ENCODE peak calls at places on chromosomes 2 and 18, in six cellular contexts. U is K562, B is adrenal gland, F is IMR-90, G is ovary, L is GM12891. W is an unnamed sample.

GRCh38 chr2:64298161-64298560 is 153.9 kb upstream of the PELI1 start:
- DNase-seq in U (no peak), B (no peak), F (no peak), G (no peak), L (no peak), W (no peak)

GRCh38 chr2:42755161-42755900 is 8.6 kb downstream of the OXER1 start:
- DNase-seq in U (no peak), B (no peak), F (no peak), G (no peak), L (no peak), W (no peak)

GRCh38 chr18:62954341-62954740 is 239.0 kb downstream of the PHLPP1 start:
- DNase-seq in U (no peak), B (no peak), F (peak; percentile 52), G (no peak), L (no peak), W (no peak)

GRCh38 chr2:159243521-159243920 is 43.0 kb downstream of the WDSUB1 start:
- DNase-seq in U (no peak), B (no peak), F (no peak), G (no peak), L (no peak), W (no peak)

GRCh38 chr2:7427293-7428060 is 510.3 kb downstream of the RNF144A start:
- DNase-seq in U (peak; percentile 55), B (peak; percentile 24), F (peak; percentile 51), G (no peak), L (no peak), W (peak; percentile 47)

GRCh38 chr18:46096651-46097300 is 1.3 kb downstream of the ATP5F1A start:
- DNase-seq in U (peak; percentile 7), B (no peak), F (no peak), G (no peak), L (no peak), W (peak; percentile 65)

GRCh38 chr2:53202063-53202462 is 565.5 kb upstream of the CHAC2 start:
- DNase-seq in U (no peak), B (no peak), F (peak; percentile 84), G (no peak), L (no peak), W (no peak)

GRCh38 chr18:13285874-13286273 is 67.3 kb downstream of the LDLRAD4 start:
- DNase-seq in U (no peak), B (no peak), F (no peak), G (no peak), L (no peak), W (no peak)

GRCh38 chr2:32456808-32457207 is 100.0 kb downstream of the BIRC6 start:
- DNase-seq in U (no peak), B (no peak), F (no peak), G (no peak), L (no peak), W (no peak)

GRCh38 chr2:145598434-145598833 is 1078.5 kb upstream of the ZEB2 start:
- DNase-seq in U (no peak), B (no peak), F (peak; percentile 89), G (no peak), L (no peak), W (no peak)

GRCh38 chr18:62918361-62918760 is 203.0 kb downstream of the PHLPP1 start:
- DNase-seq in U (no peak), B (no peak), F (no peak), G (no peak), L (no peak), W (no peak)

GRCh38 chr18:69622961-69623360 is 222.3 kb downstream of the DOK6 start:
- DNase-seq in U (no peak), B (no peak), F (no peak), G (no peak), L (no peak), W (no peak)

GRCh38 chr18:40437517-40437916 is 1517.5 kb upstream of the PIK3C3 start:
- DNase-seq in U (no peak), B (no peak), F (no peak), G (no peak), L (no peak), W (no peak)

GRCh38 chr2:192809173-192809572 is 614.4 kb upstream of the TMEFF2 start:
- DNase-seq in U (no peak), B (no peak), F (no peak), G (no peak), L (no peak), W (no peak)
- TF ChIP-seq POLR2A in U (no peak), B (no peak), F (no peak), G (no peak), L (no peak), W (no peak)

GRCh38 chr2:25421289-25421688 is 79.6 kb upstream of the DNMT3A start:
- DNase-seq in U (no peak), B (no peak), F (no peak), G (no peak), L (no peak), W (no peak)

GRCh38 chr2:25420820-25421237 is 79.1 kb upstream of the DNMT3A start:
- DNase-seq in U (no peak), B (no peak), F (no peak), G (no peak), L (no peak), W (no peak)

GRCh38 chr2:25417715-25418369 is 76.1 kb upstream of the DNMT3A start:
- DNase-seq in U (peak; percentile 64), B (no peak), F (no peak), G (no peak), L (no peak), W (peak; percentile 21)

GRCh38 chr2:25418944-25419677 is 77.4 kb upstream of the DNMT3A start:
- DNase-seq in U (no peak), B (no peak), F (no peak), G (no peak), L (no peak), W (no peak)

GRCh38 chr2:25419678-25420242 is 78.0 kb upstream of the DNMT3A start:
- DNase-seq in U (no peak), B (no peak), F (no peak), G (no peak), L (peak; percentile 26), W (no peak)
- TF ChIP-seq POLR2A in U (no peak), B (no peak), F (no peak), G (no peak), L (peak; percentile 81), W (no peak)

DNA sequence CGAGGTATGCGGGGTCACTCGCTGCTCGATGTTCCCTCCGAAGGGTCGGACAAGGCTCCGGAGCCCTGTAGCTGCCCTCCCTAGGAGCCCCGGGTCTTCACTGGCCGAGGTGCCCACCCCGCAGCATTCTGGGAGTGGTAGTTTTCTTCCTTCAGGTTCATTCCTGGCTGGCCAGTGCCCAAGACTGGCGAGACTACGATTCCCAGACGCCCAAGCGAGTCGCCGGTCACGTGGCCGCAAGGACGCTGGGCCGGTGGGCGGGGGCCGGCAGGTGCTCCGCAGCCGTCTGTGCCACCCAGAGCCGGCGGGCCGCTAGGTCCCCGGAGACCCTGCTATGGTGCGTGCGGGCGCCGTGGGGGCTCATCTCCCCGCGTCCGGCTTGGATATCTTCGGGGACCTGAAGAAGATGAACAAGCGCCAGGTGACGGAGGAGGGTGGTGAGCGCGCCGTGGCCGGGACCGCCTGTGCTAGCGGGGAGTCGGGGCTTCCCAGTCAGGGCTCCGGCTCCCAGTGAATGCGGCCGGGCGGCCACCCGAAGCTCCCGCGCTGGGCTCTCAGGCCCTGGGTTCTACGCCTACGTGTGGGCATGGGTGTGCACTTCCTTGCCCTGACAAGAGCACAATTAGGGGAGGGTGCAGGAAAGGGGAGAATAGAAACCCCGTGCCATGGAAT is at the start of gene SEC11C:
- DNase-seq in U (peak; percentile 88), B (peak; percentile 96), F (peak; percentile 94), G (peak; percentile 97), L (peak; percentile 80), W (peak; percentile 99)
- TF ChIP-seq POLR2A in U (peak; percentile 57), B (no peak), F (no peak), G (peak; percentile 21), L (peak; percentile 64), W (peak; percentile 52)

GRCh38 chr2:74457129-74457548 is 1.1 kb upstream of the WBP1 start:
- DNase-seq in U (no peak), B (no peak), F (peak; percentile 31), G (no peak), L (no peak), W (no peak)

GRCh38 chr2:74459377-74460118 is 1.3 kb downstream of the WBP1 start:
- DNase-seq in U (no peak), B (no peak), F (no peak), G (no peak), L (no peak), W (no peak)

GRCh38 chr2:74458957-74459290 is 686 bp downstream of the WBP1 start:
- DNase-seq in U (no peak), B (no peak), F (no peak), G (no peak), L (no peak), W (no peak)

GRCh38 chr2:74457549-74458131 is 598 bp upstream of the WBP1 start:
- DNase-seq in U (no peak), B (peak; percentile 79), F (no peak), G (peak; percentile 79), L (no peak), W (peak; percentile 83)

DNA sequence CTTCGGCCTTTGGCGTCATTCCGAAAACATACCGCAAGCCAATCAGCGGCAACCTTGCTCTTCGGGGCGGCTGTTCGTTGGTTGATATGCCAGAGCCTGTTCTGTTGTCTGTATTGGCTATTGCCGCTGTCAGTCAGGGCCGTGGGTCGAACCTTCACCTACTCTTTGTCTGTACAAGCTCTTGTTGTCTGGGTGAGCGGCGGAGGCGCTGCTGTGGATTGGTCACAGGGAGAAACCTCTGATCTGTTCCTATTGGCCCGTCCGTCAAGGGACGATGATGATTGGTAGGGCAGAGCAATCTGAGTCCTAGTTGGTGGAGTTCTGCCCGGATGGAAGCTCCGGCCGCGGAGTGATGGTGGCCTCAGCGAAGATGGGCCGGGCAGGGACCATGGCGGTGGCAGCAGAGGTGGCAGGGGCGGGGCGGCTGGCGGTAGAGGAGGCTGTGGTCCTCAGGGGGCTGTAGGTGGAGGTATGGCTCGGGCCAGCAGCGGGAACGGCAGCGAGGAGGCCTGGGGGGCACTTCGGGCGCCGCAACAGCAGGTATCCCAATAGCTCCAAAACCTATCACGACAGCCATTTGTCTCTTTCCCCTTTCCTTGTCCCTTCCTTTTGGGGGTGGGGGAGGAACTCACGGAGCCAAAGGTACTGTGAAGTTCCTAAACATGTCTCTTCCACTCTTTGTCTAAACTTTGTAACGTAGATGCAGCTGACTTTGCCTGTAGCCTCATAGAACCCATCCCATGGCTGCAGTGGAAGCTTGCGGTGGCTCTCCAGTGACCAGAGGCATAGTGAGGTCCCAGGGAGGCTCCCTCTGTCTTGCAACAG is at the start of gene WBP1:
- DNase-seq in U (peak; percentile 96), B (peak; percentile 100), F (peak; percentile 100), G (peak; percentile 99), L (peak; percentile 89), W (peak; percentile 99)
- TF ChIP-seq POLR2A in U (peak; percentile 66), B (peak; percentile 84), F (no peak), G (no peak), L (peak; percentile 55), W (peak; percentile 88)

GRCh38 chr2:130372055-130372832 is 16.4 kb downstream of the PTPN18 start:
- DNase-seq in U (peak; percentile 93), B (peak; percentile 87), F (peak; percentile 69), G (peak; percentile 94), L (peak; percentile 79), W (peak; percentile 90)
- TF ChIP-seq POLR2A in U (peak; percentile 77), B (peak; percentile 46), F (peak; percentile 21), G (peak; percentile 39), L (peak; percentile 77), W (peak; percentile 78)

GRCh38 chr18:267688-268552 is at the start of gene THOC1:
- DNase-seq in U (peak; percentile 93), B (peak; percentile 91), F (peak; percentile 94), G (peak; percentile 93), L (peak; percentile 91), W (peak; percentile 98)
- TF ChIP-seq POLR2A in U (peak; percentile 98), B (peak; percentile 85), F (peak; percentile 88), G (peak; percentile 76), L (peak; percentile 94), W (peak; percentile 96)